ENCODE peak calls at places on chromosome 7, in eight cellular contexts. Z, J, V, W, Q, T, G and Y are unnamed samples.

GRCh38 chr7:124536156-124536762 is 229.3 kb downstream of the GPR37 start:
- DNase-seq in Q (no peak), G (no peak), V (no peak), T (no peak), Z (peak), W (no peak), J (no peak), Y (no peak)

GRCh38 chr7:66741706-66742053 is 1.1 kb downstream of the RABGEF1 start:
- DNase-seq in J (peak), V (no peak), Z (peak), W (no peak), Q (no peak), G (no peak), T (no peak), Y (no peak)

GRCh38 chr7:140698477-140698876 is 2.0 kb downstream of the NDUFB2 start:
- DNase-seq in G (no peak), W (no peak), J (peak), Z (no peak), Q (no peak), V (no peak), T (no peak), Y (no peak)

GRCh38 chr7:82017334-82017943 is 247.6 kb upstream of the HGF start:
- DNase-seq in T (no peak), Z (peak), Q (no peak), J (peak), V (peak), G (no peak), W (no peak), Y (no peak)

GRCh38 chr7:144410441-144410840 is 6.9 kb upstream of the NOBOX start:
- DNase-seq in T (no peak), J (no peak), G (no peak), Z (no peak), Q (no peak), V (no peak), W (no peak), Y (no peak)

GRCh38 chr7:90312745-90313144 is 8.4 kb downstream of the FAM237B start:
- DNase-seq in Q (no peak), Z (peak), V (no peak), W (no peak), G (no peak), J (no peak), T (no peak), Y (no peak)

GRCh38 chr7:36361227-36361626 is 28.4 kb upstream of the ANLN start:
- DNase-seq in T (no peak), Z (no peak), W (no peak), G (no peak), V (no peak), J (no peak), Q (no peak), Y (no peak)

GRCh38 chr7:44978511-44979366 is at the start of gene MYO1G:
- DNase-seq in W (peak), Z (no peak), T (no peak), G (peak), Q (no peak), V (no peak), J (no peak), Y (peak)

GRCh38 chr7:29977926-29978652 is 11.5 kb downstream of the SCRN1 start:
- DNase-seq in J (no peak), Q (no peak), V (no peak), T (peak), Z (peak), G (no peak), W (no peak), Y (no peak)

GRCh38 chr7:71613316-71613715 is 481.4 kb downstream of the GALNT17 start:
- DNase-seq in T (no peak), J (no peak), W (no peak), V (peak), Q (no peak), Z (no peak), G (no peak), Y (no peak)

GRCh38 chr7:115116773-115117715 is 195.2 kb downstream of the MDFIC start:
- DNase-seq in W (no peak), T (no peak), G (no peak), J (peak), V (no peak), Q (no peak), Z (no peak), Y (no peak)

GRCh38 chr7:71290382-71290781 is 158.4 kb downstream of the GALNT17 start:
- DNase-seq in J (no peak), W (no peak), T (no peak), V (no peak), G (no peak), Q (no peak), Z (no peak), Y (no peak)

GRCh38 chr7:47896809-47897423 is 51.4 kb downstream of the PKD1L1 start:
- DNase-seq in J (no peak), Q (no peak), Z (no peak), G (no peak), T (no peak), V (no peak), W (no peak), Y (no peak)

GRCh38 chr7:2227699-2228098 is 5.0 kb downstream of the MAD1L1 start:
- DNase-seq in G (no peak), Q (no peak), V (no peak), T (no peak), J (no peak), W (no peak), Z (no peak), Y (no peak)

GRCh38 chr7:137962875-137963507 is 38.9 kb downstream of the CREB3L2 start:
- DNase-seq in G (no peak), V (no peak), Z (peak), J (no peak), T (no peak), W (no peak), Q (no peak), Y (no peak)

GRCh38 chr7:148116195-148116594 is 474.4 kb upstream of the C7orf33 start:
- DNase-seq in W (no peak), J (no peak), T (no peak), Z (no peak), G (no peak), V (peak), Q (no peak), Y (no peak)

GRCh38 chr7:129343099-129343700 is 91.0 kb upstream of the STRIP2 start:
- DNase-seq in J (peak), W (no peak), G (peak), T (no peak), Z (peak), Q (peak), V (peak), Y (no peak)

GRCh38 chr7:148911626-148912025 is 27.5 kb upstream of the EZH2 start:
- DNase-seq in W (no peak), V (no peak), Z (no peak), G (no peak), Q (no peak), T (no peak), J (peak), Y (no peak)

GRCh38 chr7:42237162-42237821 is at the start of gene GLI3:
- DNase-seq in V (peak), T (no peak), G (peak), Q (no peak), W (peak), Z (peak), J (peak), Y (no peak)

GRCh38 chr7:140031364-140031763 is 31.4 kb downstream of the PARP12 start:
- DNase-seq in G (no peak), Z (no peak), Q (no peak), T (no peak), W (no peak), V (no peak), J (no peak), Y (no peak)

GRCh38 chr7:55493416-55493815 is 78.9 kb downstream of the VOPP1 start:
- DNase-seq in V (no peak), J (peak), G (no peak), T (no peak), W (no peak), Z (peak), Q (no peak), Y (no peak)